ENCODE peak calls at places on chromosome 9, in five cellular contexts. P, E, I, J and V are unnamed samples.

GRCh38 chr9:85212887-85213286 is 528.9 kb downstream of the AGTPBP1 start:
- DNase-seq in I (no peak), P (no peak), E (no peak), J (peak; percentile 0), V (no peak)

GRCh38 chr9:22208846-22209585 is 199.9 kb upstream of the CDKN2B start:
- DNase-seq in E (no peak), I (no peak), P (peak; percentile 36), J (no peak), V (no peak)

GRCh38 chr9:106058460-106058859 is 364.1 kb downstream of the TMEM38B start:
- DNase-seq in I (no peak), E (no peak), J (no peak), P (no peak), V (no peak)

GRCh38 chr9:120946259-120946658 is 19.7 kb upstream of the TRAF1 start:
- DNase-seq in I (no peak), E (no peak), J (no peak), P (no peak), V (no peak)

GRCh38 chr9:37100317-37100716 is 20.1 kb upstream of the ZCCHC7 start:
- DNase-seq in E (no peak), I (no peak), P (no peak), J (no peak), V (no peak)

GRCh38 chr9:130110166-130110565 is 56.5 kb downstream of the GPR107 start:
- DNase-seq in E (no peak), I (peak; percentile 62), J (no peak), P (no peak), V (no peak)

GRCh38 chr9:129853614-129854013 is 18.4 kb downstream of the USP20 start:
- DNase-seq in J (no peak), E (no peak), P (no peak), I (no peak), V (no peak)

GRCh38 chr9:76562511-76562911 is 103.5 kb downstream of the GCNT1 start:
- DNase-seq in I (no peak), J (no peak), E (peak; percentile 38), P (no peak), V (no peak)

GRCh38 chr9:133691191-133691590 is 47.0 kb downstream of the SARDH start:
- DNase-seq in E (no peak), I (no peak), J (no peak), P (no peak), V (no peak)

GRCh38 chr9:131744171-131744714 is 4.4 kb upstream of the RAPGEF1 start:
- DNase-seq in J (no peak), P (no peak), I (no peak), E (no peak), V (peak; percentile 51)

GRCh38 chr9:129164246-129164930 is 13.7 kb downstream of the IER5L start:
- DNase-seq in J (no peak), P (no peak), I (peak; percentile 63), E (no peak), V (peak; percentile 72)

GRCh38 chr9:81396528-81396927 is 292.8 kb downstream of the TLE1 start:
- DNase-seq in I (no peak), E (no peak), J (no peak), P (no peak), V (no peak)

DNA sequence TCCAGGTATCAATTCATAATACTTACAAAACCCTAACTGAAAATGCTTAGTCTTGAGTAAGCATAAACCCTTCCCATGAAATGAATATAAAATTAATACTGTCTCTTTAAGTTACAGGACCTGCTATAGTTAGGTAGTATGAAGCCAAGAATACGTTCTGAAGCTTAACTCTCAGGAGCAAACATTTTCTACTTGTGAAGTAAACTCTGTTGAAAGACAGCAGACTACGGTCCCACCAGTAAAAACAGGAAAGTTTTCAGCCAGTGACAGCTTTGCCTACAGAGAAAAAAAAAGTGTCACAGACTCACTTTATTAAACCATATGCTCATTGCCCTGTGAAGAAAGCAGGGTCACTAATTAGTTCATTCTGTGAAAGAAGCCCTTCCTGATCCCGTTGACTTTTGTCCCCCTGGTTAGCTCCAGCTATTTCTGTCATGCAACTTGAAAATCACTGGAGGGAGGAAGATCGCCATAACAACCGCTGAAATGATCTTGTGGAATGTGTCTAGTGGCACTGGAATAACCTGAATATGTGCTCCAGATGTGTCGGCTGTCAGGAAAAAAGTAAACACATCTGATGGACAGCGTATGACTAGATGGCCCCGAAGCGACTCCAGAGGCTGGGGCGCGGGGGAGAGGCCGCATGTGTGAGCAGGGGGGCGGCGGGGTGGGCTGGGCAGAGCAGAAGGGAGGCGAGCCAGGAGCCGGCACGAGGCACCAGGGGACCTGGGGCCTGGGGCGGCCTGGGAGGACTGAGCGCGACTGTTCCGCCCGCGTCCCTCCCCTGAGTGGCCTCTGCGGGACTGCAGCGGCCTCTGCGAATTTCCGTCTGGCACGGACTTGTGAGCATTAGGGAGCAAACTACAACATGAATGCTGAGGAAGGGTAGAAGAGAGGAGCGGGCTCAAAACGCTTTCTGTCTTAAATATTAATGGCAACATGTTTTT is 41.9 kb downstream of the BNC2 start:
- DNase-seq in P (no peak), E (no peak), I (peak; percentile 65), J (no peak), V (no peak)
- TF ChIP-seq JUNB in P (no peak), E (no peak), I (no peak), J (no peak), V (no peak)

DNA sequence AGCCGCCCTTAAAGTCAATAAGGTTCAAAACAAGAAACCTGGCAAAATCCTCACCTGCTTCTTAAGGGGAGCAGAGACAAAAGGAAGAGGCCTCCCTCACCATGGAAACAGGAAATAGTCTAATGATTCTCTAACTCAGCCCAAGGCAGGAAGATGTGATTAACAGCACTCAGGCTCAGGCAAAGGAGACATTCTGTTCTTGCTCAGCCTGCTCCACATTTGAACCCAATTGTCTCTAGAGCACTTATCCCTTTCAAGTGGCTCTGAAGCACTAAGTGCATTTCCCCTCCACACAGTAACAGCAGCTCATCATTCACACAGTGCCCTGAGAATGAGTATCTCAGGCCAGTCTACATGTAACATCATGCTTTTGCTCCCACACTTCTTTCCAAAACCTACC is 72.3 kb downstream of the NIPSNAP3B start:
- DNase-seq in P (no peak), E (no peak), I (peak; percentile 29), J (no peak), V (no peak)
- TF ChIP-seq JUNB in P (no peak), E (no peak), I (no peak), J (no peak), V (no peak)

DNA sequence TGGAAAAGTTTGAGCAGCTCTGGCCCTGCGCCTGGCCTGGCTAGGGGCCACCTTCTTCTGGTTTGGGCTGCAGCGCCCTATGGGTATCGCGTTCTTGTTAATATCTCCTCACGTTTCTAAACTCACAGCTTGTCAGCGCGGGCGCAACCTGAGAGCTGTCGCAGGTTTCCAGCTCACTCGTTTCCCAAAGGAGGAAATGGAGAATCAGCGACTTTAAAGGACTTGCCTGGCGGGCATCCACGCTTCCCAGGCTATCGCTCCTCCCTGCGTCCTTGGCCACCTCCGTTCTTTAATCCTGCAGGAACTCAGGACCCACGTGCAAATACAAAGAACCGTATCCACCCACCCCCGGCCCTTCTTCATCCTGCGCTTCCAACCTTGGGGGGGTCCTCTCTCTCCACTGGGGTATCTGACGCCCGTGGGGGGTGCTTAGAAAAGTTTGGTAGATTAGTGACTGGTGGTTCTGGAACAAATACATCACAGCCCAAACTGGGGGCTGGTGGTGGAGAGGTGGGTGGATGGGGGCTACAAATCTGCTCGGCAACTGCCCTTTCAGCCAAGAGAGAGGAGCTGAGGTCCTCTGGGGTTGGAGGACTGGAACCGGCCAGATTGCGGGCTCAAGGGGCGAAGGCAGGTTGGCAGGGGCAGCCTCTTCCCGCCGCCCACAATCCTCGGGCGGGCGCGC is 575 bp upstream of the PSAT1 start:
- DNase-seq in P (peak; percentile 49), I (peak; percentile 82), E (no peak), J (no peak), V (peak; percentile 62)
- TF ChIP-seq JUNB in P (no peak), I (no peak), E (no peak), J (no peak), V (no peak)

GRCh38 chr9:138114501-138115245 is 237.1 kb downstream of the CACNA1B start:
- DNase-seq in P (no peak), I (no peak), E (no peak), J (no peak), V (no peak)
- TF ChIP-seq JUNB in P (no peak), I (no peak), E (no peak), J (no peak), V (no peak)